ENCODE peak calls at places on chromosomes 12 and 14, in six cellular contexts. M, C, D, N, I and Q are unnamed samples.

GRCh38 chr14:95545769-95546168 is 10.9 kb downstream of the GLRX5 start:
- DNase-seq in M (no peak), C (peak), D (no peak), N (no peak), I (no peak), Q (no peak)

GRCh38 chr12:132296063-132296462 is 33.3 kb downstream of the GALNT9 start:
- DNase-seq in M (no peak), C (no peak), D (no peak), N (no peak), I (no peak), Q (no peak)

GRCh38 chr12:106137456-106138278 is 1.1 kb downstream of the NUAK1 start:
- DNase-seq in M (no peak), C (no peak), D (no peak), N (no peak), I (no peak), Q (no peak)

GRCh38 chr14:93049867-93050331 is 65.8 kb downstream of the ITPK1 start:
- DNase-seq in M (no peak), C (no peak), D (no peak), N (no peak), I (no peak), Q (no peak)

GRCh38 chr14:71695603-71696350 is 236.5 kb upstream of the RGS6 start:
- DNase-seq in M (no peak), C (no peak), D (no peak), N (no peak), I (no peak), Q (no peak)

GRCh38 chr14:21233457-21234076 is 35.7 kb downstream of the HNRNPC start:
- DNase-seq in M (no peak), C (peak), D (peak), N (no peak), I (no peak), Q (no peak)

GRCh38 chr12:109678732-109679131 is 34.9 kb upstream of the FAM222A start:
- DNase-seq in M (no peak), C (no peak), D (no peak), N (no peak), I (no peak), Q (no peak)

GRCh38 chr12:65615091-65615490 is 209.2 kb upstream of the HMGA2 start:
- DNase-seq in M (no peak), C (no peak), D (no peak), N (no peak), I (no peak), Q (no peak)

GRCh38 chr12:123085730-123086487 is 65.0 kb downstream of the PITPNM2 start:
- DNase-seq in M (no peak), C (no peak), D (peak), N (no peak), I (no peak), Q (no peak)

GRCh38 chr12:46555379-46555778 is 182.8 kb upstream of the SLC38A2 start:
- DNase-seq in M (no peak), C (no peak), D (no peak), N (no peak), I (no peak), Q (no peak)

GRCh38 chr12:100579844-100580243 is 6.4 kb downstream of the GAS2L3 start:
- DNase-seq in M (no peak), C (no peak), D (no peak), N (no peak), I (no peak), Q (no peak)

GRCh38 chr14:66745078-66745477 is 237.1 kb downstream of the GPHN start:
- DNase-seq in M (no peak), C (no peak), D (no peak), N (no peak), I (no peak), Q (no peak)

GRCh38 chr12:122040579-122041386 is 19.1 kb downstream of the BCL7A start:
- DNase-seq in M (no peak), C (no peak), D (peak), N (no peak), I (no peak), Q (no peak)

GRCh38 chr12:16350682-16351081 is 3.2 kb downstream of the MGST1 start:
- DNase-seq in M (no peak), C (no peak), D (peak), N (no peak), I (no peak), Q (no peak)

GRCh38 chr14:106776395-106776983 is 1250.1 kb downstream of the TMEM121 start:
- DNase-seq in M (no peak), C (no peak), D (no peak), N (no peak), I (no peak), Q (no peak)

GRCh38 chr12:32617549-32617948 is 61.6 kb upstream of the DNM1L start:
- DNase-seq in M (no peak), C (no peak), D (no peak), N (no peak), I (no peak), Q (no peak)

DNA sequence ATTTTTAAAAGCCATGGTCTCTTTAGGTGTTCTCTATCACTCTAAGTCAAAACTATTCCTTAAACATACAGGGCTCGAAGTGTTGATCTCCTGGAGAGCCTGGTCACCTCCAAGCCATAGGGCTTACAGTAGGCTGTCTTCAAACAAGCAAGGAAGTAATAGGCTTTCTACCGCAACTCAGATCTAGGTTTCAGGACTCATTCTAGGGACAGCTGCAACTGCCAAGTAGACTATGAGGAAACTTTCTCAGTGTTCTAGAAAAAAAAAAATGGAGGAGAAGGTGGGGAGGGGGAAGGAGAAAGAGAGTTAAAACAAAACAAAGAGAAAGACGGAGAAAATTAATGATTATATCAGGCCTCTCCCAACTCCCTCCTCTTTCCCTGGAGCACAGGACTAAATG is 106.9 kb upstream of the ETV6 start:
- DNase-seq in M (no peak), C (no peak), D (no peak), N (no peak), I (no peak), Q (no peak)
- TF ChIP-seq TAF1 in M (no peak), C (no peak), D (no peak), N (no peak), I (no peak), Q (no peak)

DNA sequence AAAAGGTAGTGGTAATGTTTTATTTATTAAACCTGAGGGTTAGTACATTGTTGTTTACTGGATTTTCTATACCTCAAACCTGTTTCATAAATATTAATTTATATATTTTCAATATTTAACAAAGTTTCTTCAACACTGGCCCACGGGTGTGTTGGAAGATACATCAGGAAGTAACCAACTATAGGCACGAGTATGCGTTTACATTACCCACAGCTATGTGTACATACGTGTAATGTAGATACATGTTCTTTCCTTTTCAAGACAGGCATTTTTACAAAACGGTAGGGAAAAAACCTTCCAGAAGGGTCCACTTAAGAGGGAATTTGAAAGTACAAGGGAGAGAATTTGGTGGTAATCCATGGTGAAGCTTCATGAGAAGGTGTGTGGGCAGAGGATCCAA is 17.8 kb upstream of the KCNA1 start:
- DNase-seq in M (no peak), C (no peak), D (no peak), N (no peak), I (no peak), Q (no peak)
- TF ChIP-seq POLR2AphosphoS5 in M (no peak), C (no peak), D (no peak), N (no peak), I (no peak), Q (no peak)

GRCh38 chr12:71141270-71141948 is 16.4 kb downstream of the TSPAN8 start:
- DNase-seq in M (no peak), C (no peak), D (no peak), N (no peak), I (no peak), Q (no peak)
- TF ChIP-seq POLR2A in M (no peak), C (no peak), D (no peak), N (no peak), I (no peak), Q (no peak)

GRCh38 chr12:111529424-111530368 is 69.4 kb downstream of the ATXN2 start:
- DNase-seq in M (peak), C (peak), D (peak), N (peak), I (peak), Q (peak)

DNA sequence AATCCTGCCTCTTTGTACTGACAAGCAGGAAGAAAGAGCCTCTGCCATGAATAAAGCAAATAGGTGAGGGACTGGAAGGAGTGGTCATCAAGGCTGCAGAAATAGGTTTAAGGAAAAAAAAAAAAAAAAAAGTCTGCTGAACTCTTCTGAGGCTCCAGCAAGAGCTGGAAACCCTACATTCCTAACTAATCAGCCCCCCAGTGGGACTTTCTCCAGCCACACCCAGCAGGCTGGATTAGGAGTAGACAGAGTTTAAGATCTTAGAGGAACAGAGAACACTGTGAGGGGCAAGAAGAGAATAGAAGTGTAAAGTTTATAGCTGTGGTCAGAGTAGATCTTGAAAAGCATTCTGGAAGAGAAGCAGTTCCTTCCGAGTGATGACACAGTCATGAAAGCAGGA is 66.4 kb downstream of the ATXN2 start:
- DNase-seq in M (no peak), C (no peak), D (no peak), N (no peak), I (no peak), Q (no peak)
- TF ChIP-seq TAF1 in M (no peak), C (no peak), D (no peak), N (no peak), I (no peak), Q (no peak)

GRCh38 chr12:12015073-12015685 is 55.6 kb upstream of the BCL2L14 start:
- DNase-seq in M (no peak), C (no peak), D (no peak), N (no peak), I (no peak), Q (no peak)
- TF ChIP-seq POLR2AphosphoS5 in M (no peak), C (no peak), D (no peak), N (no peak), I (no peak), Q (no peak)